ENCODE peak calls at places on chromosomes 2 and 18, in seven cellular contexts. K is smooth muscle cell of the brain vasculature; C is neuronal stem cell; I is CD8-positive, alpha-beta memory T cell; Q is amniotic stem cell; X is NCI-H446 treated with DMSO at 0.1 percent for 48 hours; N is adrenal gland. B is an unnamed sample.

GRCh38 chr2:160209457-160209856 is 9.4 kb upstream of the ITGB6 start:
- DNase-seq in I (no peak), N (no peak), K (no peak), C (no peak), Q (peak), X (no peak), B (peak)

GRCh38 chr2:127638361-127639110 is 7.4 kb upstream of the GPR17 start:
- DNase-seq in Q (no peak), X (no peak), I (no peak), C (no peak), N (no peak), K (no peak), B (no peak)

GRCh38 chr2:20390524-20391123 is 40.0 kb upstream of the PUM2 start:
- DNase-seq in N (no peak), K (no peak), I (no peak), X (no peak), Q (no peak), C (no peak), B (no peak)

GRCh38 chr2:141534671-141535359 is 596.0 kb downstream of the LRP1B start:
- DNase-seq in K (no peak), X (no peak), Q (no peak), N (no peak), I (no peak), C (no peak), B (no peak)

GRCh38 chr18:77366725-77367641 is 117.3 kb downstream of the GALR1 start:
- DNase-seq in K (no peak), N (no peak), X (peak), Q (no peak), I (no peak), C (no peak), B (peak)

GRCh38 chr2:127388423-127389164 is 819 bp upstream of the MAP3K2 start:
- DNase-seq in C (no peak), N (no peak), X (no peak), Q (no peak), K (no peak), I (no peak), B (no peak)

GRCh38 chr2:134389331-134389835 is 135.5 kb downstream of the MGAT5 start:
- DNase-seq in I (no peak), X (peak), K (no peak), C (no peak), N (no peak), Q (no peak), B (no peak)

GRCh38 chr2:240250985-240251847 is 110.8 kb upstream of the OTOS start:
- DNase-seq in N (peak), C (peak), Q (peak), K (peak), I (no peak), X (no peak), B (peak)

GRCh38 chr2:186307871-186308270 is 178.2 kb upstream of the ZC3H15 start:
- DNase-seq in C (no peak), Q (no peak), K (no peak), X (no peak), I (no peak), N (no peak), B (no peak)

GRCh38 chr2:37198681-37199065 is 2.4 kb downstream of the CEBPZOS start:
- DNase-seq in Q (no peak), C (no peak), K (no peak), X (no peak), I (no peak), N (no peak), B (no peak)

GRCh38 chr2:73935641-73936040 is 9.0 kb downstream of the DGUOK start:
- DNase-seq in I (no peak), Q (no peak), K (no peak), X (no peak), C (no peak), N (no peak), B (no peak)

GRCh38 chr18:44179693-44180092 is 501.0 kb upstream of the SETBP1 start:
- DNase-seq in C (no peak), N (no peak), X (no peak), Q (no peak), I (no peak), K (no peak), B (no peak)

GRCh38 chr18:23057096-23057495 is 78.2 kb upstream of the CABLES1 start:
- DNase-seq in Q (no peak), I (no peak), C (no peak), K (no peak), X (no peak), N (no peak), B (no peak)

GRCh38 chr18:13303761-13304364 is 85.3 kb downstream of the LDLRAD4 start:
- DNase-seq in K (no peak), Q (no peak), N (no peak), I (no peak), C (no peak), X (no peak), B (no peak)

GRCh38 chr2:182148344-182148743 is 162.7 kb downstream of the PPP1R1C start:
- DNase-seq in K (no peak), C (no peak), N (no peak), X (peak), Q (no peak), I (no peak), B (no peak)

GRCh38 chr2:13034861-13035260 is 318.1 kb downstream of the TRIB2 start:
- DNase-seq in C (no peak), K (no peak), I (no peak), N (no peak), Q (no peak), X (no peak), B (no peak)

GRCh38 chr2:99678651-99679050 is 188.8 kb upstream of the REV1 start:
- DNase-seq in I (no peak), N (no peak), C (no peak), Q (no peak), X (no peak), K (no peak), B (no peak)

GRCh38 chr2:105777071-105777482 is 32.4 kb downstream of the NCK2 start:
- DNase-seq in Q (no peak), C (no peak), I (peak), K (no peak), N (no peak), X (no peak), B (no peak)

GRCh38 chr2:204664708-204665121 is 119.4 kb downstream of the PARD3B start:
- DNase-seq in N (no peak), K (no peak), I (no peak), C (no peak), Q (no peak), X (no peak), B (no peak)

GRCh38 chr2:122583159-122583917 is 827.9 kb downstream of the TSN start:
- DNase-seq in C (no peak), K (no peak), I (no peak), X (no peak), N (no peak), Q (no peak), B (no peak)

GRCh38 chr2:159106105-159106504 is 137.7 kb downstream of the TANC1 start:
- DNase-seq in K (no peak), C (no peak), I (no peak), Q (no peak), N (no peak), X (no peak), B (no peak)

GRCh38 chr2:197453914-197454398 is 604 bp downstream of the COQ10B start:
- DNase-seq in C (no peak), I (no peak), Q (peak), K (no peak), N (peak), X (peak), B (no peak)